ENCODE peak calls at places on chromosomes 1 and 21, in seven cellular contexts. E is mammary epithelial cell, G is mucosa of descending colon, X is A549, D is upper lobe of right lung, P is GM13976, M is tibial nerve. J is an unnamed sample.

GRCh38 chr1:8014381-8014988 is 11.6 kb downstream of the ERRFI1 start:
- DNase-seq in E (no peak), G (no peak), X (no peak), D (no peak), P (no peak), M (no peak), J (no peak)

GRCh38 chr1:3207217-3207848 is 138.3 kb downstream of the PRDM16 start:
- DNase-seq in E (no peak), G (no peak), X (no peak), D (no peak), P (no peak), M (no peak), J (no peak)

GRCh38 chr1:193190096-193190744 is 3.8 kb upstream of the B3GALT2 start:
- DNase-seq in E (peak), G (no peak), X (peak), D (no peak), P (no peak), M (no peak), J (no peak)

GRCh38 chr1:184189361-184189760 is 137.8 kb downstream of the TSEN15 start:
- DNase-seq in E (no peak), G (no peak), X (no peak), D (no peak), P (no peak), M (no peak), J (no peak)

GRCh38 chr1:68600049-68600661 is 103.3 kb upstream of the DEPDC1 start:
- DNase-seq in E (peak), G (no peak), X (peak), D (no peak), P (peak), M (no peak), J (no peak)

GRCh38 chr1:162846256-162847212 is 14.4 kb downstream of the CCDC190 start:
- DNase-seq in E (no peak), G (no peak), X (no peak), D (no peak), P (no peak), M (no peak), J (no peak)

GRCh38 chr21:41304068-41304720 is 12.4 kb upstream of the FAM3B start:
- DNase-seq in E (no peak), G (no peak), X (no peak), D (no peak), P (no peak), M (no peak), J (no peak)

GRCh38 chr1:165645654-165646366 is 14.8 kb downstream of the MGST3 start:
- DNase-seq in E (no peak), G (peak), X (peak), D (no peak), P (no peak), M (no peak), J (no peak)

GRCh38 chr1:20551945-20552727 is at the start of gene FAM43B:
- DNase-seq in E (no peak), G (peak), X (peak), D (peak), P (peak), M (no peak), J (peak)

GRCh38 chr1:192859808-192860207 is 51.0 kb downstream of the RGS2 start:
- DNase-seq in E (no peak), G (no peak), X (no peak), D (no peak), P (no peak), M (no peak), J (no peak)

GRCh38 chr1:175363046-175363445 is 170.5 kb upstream of the KIAA0040 start:
- DNase-seq in E (peak), G (no peak), X (no peak), D (no peak), P (no peak), M (no peak), J (no peak)

GRCh38 chr1:189022015-189022414 is 1455.6 kb downstream of the BRINP3 start:
- DNase-seq in E (no peak), G (no peak), X (no peak), D (no peak), P (no peak), M (no peak), J (no peak)

GRCh38 chr1:39159224-39160036 is 45.1 kb upstream of the MACF1 start:
- DNase-seq in E (peak), G (peak), X (peak), D (no peak), P (no peak), M (no peak), J (no peak)

GRCh38 chr1:29601021-29601420 is 364.7 kb downstream of the PTPRU start:
- DNase-seq in E (no peak), G (no peak), X (no peak), D (no peak), P (no peak), M (no peak), J (no peak)

GRCh38 chr1:205504311-205505075 is at the start of gene CDK18:
- DNase-seq in E (peak), G (peak), X (no peak), D (peak), P (peak), M (peak), J (peak)

GRCh38 chr1:153866045-153866850 is 56.5 kb downstream of the GATAD2B start:
- DNase-seq in E (no peak), G (no peak), X (no peak), D (no peak), P (no peak), M (no peak), J (no peak)

DNA sequence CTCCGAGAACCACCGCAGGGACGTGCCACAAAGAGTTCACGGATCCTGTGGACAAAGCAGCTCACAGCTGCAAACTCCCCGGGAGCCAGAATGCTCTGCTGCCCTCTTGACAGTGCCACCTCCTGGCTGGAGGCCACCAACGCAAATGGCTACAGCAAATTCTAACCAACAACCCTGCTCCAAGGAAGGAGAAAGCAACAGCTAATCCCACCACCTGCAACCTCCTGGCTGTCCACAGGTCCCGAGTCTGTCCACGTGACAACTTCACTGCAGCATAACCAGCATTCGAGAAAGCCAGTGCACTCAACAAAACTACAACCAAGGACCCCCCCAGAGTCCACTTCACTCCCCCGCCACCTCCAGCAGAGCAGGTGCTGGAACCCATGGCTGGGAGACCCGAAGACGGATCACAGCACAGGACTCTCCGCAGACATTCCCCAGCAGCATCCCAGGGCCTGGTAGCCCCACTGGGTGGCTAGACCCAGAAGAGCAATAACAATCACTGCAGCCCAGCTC is 17.3 kb downstream of the POFUT2 start:
- DNase-seq in E (no peak), G (peak), X (peak), D (no peak), P (no peak), M (peak), J (no peak)
- TF ChIP-seq CTCF in E (peak), G (no peak), X (no peak), D (peak), P (no peak), M (no peak), J (no peak)

DNA sequence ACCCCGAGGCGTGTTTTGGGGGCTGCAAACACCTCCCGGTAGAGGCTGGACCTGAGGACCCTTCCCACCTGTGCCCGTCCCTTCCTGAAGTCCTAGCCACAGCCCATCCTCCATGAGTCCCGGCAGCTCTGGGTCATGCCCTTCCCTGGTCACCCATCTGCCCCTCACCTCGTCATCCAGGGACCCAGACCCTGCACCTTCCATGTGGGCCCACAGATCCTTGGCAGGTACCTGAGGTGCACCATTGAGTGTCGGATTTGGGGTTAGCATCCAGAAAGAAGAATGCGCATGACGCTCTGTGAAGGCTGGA is 6.8 kb downstream of the RNF187 start:
- DNase-seq in E (no peak), G (no peak), X (no peak), D (no peak), P (no peak), M (no peak), J (no peak)
- TF ChIP-seq CTCF in E (no peak), G (no peak), X (no peak), D (no peak), P (no peak), M (no peak), J (no peak)

GRCh38 chr1:116360435-116361173 is 12.4 kb upstream of the ATP1A1 start:
- DNase-seq in E (no peak), G (no peak), X (no peak), D (no peak), P (no peak), M (no peak), J (no peak)
- TF ChIP-seq CTCF in E (peak), G (no peak), X (peak), D (peak), P (no peak), M (peak), J (peak)

GRCh38 chr1:116375165-116375883 is 2.3 kb downstream of the ATP1A1 start:
- DNase-seq in E (peak), G (no peak), X (no peak), D (no peak), P (no peak), M (no peak), J (no peak)

GRCh38 chr1:116372186-116372585 is 858 bp upstream of the ATP1A1 start:
- DNase-seq in E (no peak), G (peak), X (no peak), D (no peak), P (no peak), M (no peak), J (no peak)

GRCh38 chr1:116374340-116375164 is 1.5 kb downstream of the ATP1A1 start:
- DNase-seq in E (peak), G (peak), X (no peak), D (no peak), P (no peak), M (no peak), J (peak)

GRCh38 chr1:116373451-116374339 is 651 bp downstream of the ATP1A1 start:
- DNase-seq in E (peak), G (peak), X (no peak), D (peak), P (peak), M (peak), J (peak)

GRCh38 chr1:116372651-116373444 is at the start of gene ATP1A1:
- DNase-seq in E (peak), G (peak), X (peak), D (peak), P (peak), M (peak), J (peak)
- TF ChIP-seq CTCF in E (peak), G (no peak), X (no peak), D (no peak), P (no peak), M (no peak), J (no peak)

GRCh38 chr1:107748529-107748928 is 216.5 kb downstream of the VAV3 start:
- DNase-seq in E (peak), G (no peak), X (peak), D (no peak), P (no peak), M (no peak), J (no peak)
- TF ChIP-seq CTCF in E (peak), G (no peak), X (peak), D (peak), P (peak), M (no peak), J (no peak)

DNA sequence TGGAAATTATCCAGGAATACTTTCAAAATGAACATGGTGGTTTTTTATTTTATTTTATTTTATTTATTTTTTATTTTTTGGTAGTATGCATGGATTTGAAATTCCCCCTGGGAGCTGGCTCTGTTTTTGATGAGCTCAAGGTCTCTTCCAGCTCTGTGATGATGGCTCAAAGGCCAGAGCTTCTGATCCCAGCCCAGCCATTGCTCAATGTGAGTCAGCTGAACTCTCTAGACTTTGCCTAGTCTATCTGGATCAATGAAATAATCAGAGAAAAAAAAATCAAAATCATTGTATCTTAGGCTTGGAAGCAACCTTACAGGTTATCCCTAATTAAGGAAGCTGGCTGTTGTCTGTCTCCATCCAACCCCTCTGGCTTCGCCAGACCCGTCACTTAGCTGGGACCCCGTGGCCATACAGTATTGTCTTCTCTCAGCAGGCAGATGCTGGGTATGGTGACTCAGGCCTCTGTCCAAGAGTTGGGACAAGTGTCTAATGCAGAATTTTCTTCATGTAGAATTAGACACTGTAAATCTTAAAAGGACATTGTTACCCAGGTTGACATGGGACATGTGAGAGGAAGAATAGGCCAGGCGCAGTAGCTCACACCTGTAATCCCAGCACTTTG is 90.2 kb upstream of the LPGAT1 start:
- DNase-seq in E (no peak), G (no peak), X (peak), D (no peak), P (no peak), M (no peak), J (no peak)
- TF ChIP-seq CTCF in E (no peak), G (no peak), X (no peak), D (no peak), P (no peak), M (no peak), J (no peak)

DNA sequence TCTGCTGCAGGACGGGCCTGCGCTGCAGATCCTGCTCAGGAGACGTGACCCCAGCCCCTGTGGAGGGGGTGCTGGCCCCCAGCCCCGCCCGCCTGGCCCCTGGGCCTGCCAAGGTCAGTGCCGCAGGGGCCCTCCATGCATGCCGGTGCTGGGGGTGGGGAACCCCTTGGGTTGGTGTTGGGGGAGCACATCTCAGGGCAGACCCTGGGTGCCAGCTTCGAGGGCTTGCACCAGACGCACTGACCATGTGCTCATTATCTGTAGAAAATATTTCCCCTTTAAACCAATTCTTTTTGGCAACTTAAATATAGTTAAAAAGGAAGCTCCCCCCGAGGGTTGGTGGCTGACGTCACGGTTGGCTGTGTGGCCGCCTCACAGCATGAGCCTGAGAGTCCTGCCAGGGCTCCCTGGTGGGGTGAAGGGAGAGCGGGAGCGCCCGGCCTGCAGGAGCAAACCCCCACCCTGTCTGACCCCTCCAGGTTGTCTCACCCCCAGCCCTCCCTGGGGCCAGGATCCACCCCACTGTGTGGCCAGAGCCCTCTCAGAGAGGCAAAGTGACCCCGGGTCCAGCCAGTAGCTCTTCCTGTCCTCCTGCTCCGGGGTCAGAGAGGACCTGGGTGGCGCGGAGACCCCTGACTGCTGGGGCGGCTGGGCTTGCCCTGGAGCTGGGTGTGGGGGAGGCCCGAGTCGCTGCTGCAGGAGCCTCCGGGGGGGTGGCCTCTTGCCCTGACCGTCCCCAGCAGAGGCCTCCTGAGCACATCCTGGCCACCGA is 5.3 kb upstream of the PFKL start:
- DNase-seq in E (no peak), G (peak), X (no peak), D (no peak), P (no peak), M (peak), J (no peak)
- TF ChIP-seq CTCF in E (no peak), G (no peak), X (no peak), D (no peak), P (no peak), M (no peak), J (no peak)

GRCh38 chr1:22331618-22332017 is 120.0 kb upstream of the ZBTB40 start:
- DNase-seq in E (no peak), G (no peak), X (no peak), D (peak), P (no peak), M (no peak), J (no peak)

GRCh38 chr1:22332166-22332717 is 119.4 kb upstream of the ZBTB40 start:
- DNase-seq in E (no peak), G (no peak), X (no peak), D (peak), P (no peak), M (no peak), J (no peak)

GRCh38 chr1:22333516-22334121 is 118.0 kb upstream of the ZBTB40 start:
- DNase-seq in E (no peak), G (no peak), X (no peak), D (no peak), P (no peak), M (no peak), J (no peak)

GRCh38 chr1:22334860-22335550 is 116.6 kb upstream of the ZBTB40 start:
- DNase-seq in E (no peak), G (no peak), X (no peak), D (no peak), P (no peak), M (no peak), J (no peak)

GRCh38 chr1:22332795-22333499 is 118.7 kb upstream of the ZBTB40 start:
- DNase-seq in E (no peak), G (no peak), X (peak), D (peak), P (no peak), M (no peak), J (no peak)
- TF ChIP-seq CTCF in E (no peak), G (no peak), X (no peak), D (no peak), P (no peak), M (no peak), J (no peak)

GRCh38 chr1:158793604-158794003 is 12.6 kb upstream of the OR6N2 start:
- DNase-seq in E (no peak), G (no peak), X (no peak), D (no peak), P (no peak), M (no peak), J (no peak)
- TF ChIP-seq CTCF in E (peak), G (no peak), X (no peak), D (peak), P (peak), M (no peak), J (no peak)

DNA sequence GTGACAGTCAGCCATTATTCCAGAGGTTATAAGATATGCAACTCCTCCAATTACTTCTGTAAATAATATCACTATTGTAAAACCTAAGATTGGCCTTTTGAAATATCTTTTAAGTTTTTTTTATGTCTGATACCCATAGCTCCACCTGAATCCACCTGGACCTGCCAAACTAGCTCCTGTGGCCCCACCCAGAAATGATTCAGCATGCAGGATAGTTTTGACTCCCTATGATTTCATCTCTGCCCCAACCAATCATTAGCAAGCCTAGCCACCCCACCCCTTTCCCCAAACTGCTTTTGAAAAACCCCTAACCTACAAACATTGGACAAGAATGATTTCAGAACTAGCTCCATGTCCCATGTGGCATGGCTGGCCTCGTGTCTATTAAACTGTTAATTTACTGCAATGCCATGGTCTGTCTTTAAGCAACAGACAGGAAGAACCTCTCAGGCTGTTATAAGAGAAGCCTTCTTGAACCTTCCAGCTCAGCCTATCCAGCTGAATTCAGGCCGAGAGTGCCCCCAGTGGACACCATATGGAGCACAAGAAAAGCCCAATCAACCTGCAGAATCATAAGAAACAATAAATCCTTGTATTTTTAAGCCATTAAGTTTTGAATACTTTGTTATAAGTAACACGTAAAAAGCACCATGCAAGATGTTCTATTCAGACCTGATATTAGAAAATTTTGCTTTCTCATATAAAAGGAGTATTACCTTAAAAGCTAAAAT is 263.0 kb upstream of the ZRANB2 start:
- DNase-seq in E (peak), G (no peak), X (no peak), D (no peak), P (no peak), M (no peak), J (no peak)
- TF ChIP-seq CTCF in E (peak), G (no peak), X (no peak), D (no peak), P (peak), M (no peak), J (peak)

J was measured in mesothelial cell of epicardium.